ENCODE peak calls at places on chromosomes 7 and 10, in six cellular contexts. Q is H1, S is K562, D is fibroblast of lung, L is GM23248, N is mesendoderm. P is an unnamed sample.

GRCh38 chr10:104337527-104337984 is 709 bp downstream of the ITPRIP start:
- DNase-seq in Q (no peak), S (peak; percentile 52), D (no peak), L (peak; percentile 69), N (peak; percentile 80), P (no peak)

GRCh38 chr10:109018892-109019507 is 904.3 kb downstream of the XPNPEP1 start:
- DNase-seq in Q (no peak), S (no peak), D (peak; percentile 11), L (peak; percentile 65), N (no peak), P (no peak)

GRCh38 chr7:15839415-15840100 is 153.1 kb upstream of the MEOX2 start:
- DNase-seq in Q (peak; percentile 59), S (no peak), D (peak; percentile 39), L (peak; percentile 46), N (peak; percentile 92), P (no peak)

GRCh38 chr10:115845958-115846357 is 427.0 kb downstream of the GFRA1 start:
- DNase-seq in Q (no peak), S (no peak), D (peak; percentile 52), L (no peak), N (no peak), P (no peak)

GRCh38 chr10:103082683-103083082 is 110.4 kb downstream of the NT5C2 start:
- DNase-seq in Q (no peak), S (no peak), D (no peak), L (no peak), N (no peak), P (no peak)

GRCh38 chr7:90211391-90212148 is at the start of gene STEAP2:
- DNase-seq in Q (peak; percentile 90), S (peak; percentile 46), D (peak; percentile 92), L (peak; percentile 99), N (peak; percentile 98), P (no peak)

GRCh38 chr10:128863823-128864405 is 603.1 kb upstream of the MGMT start:
- DNase-seq in Q (peak; percentile 10), S (no peak), D (no peak), L (no peak), N (no peak), P (no peak)

GRCh38 chr10:67735430-67735829 is 39.4 kb upstream of the CTNNA3 start:
- DNase-seq in Q (no peak), S (no peak), D (no peak), L (no peak), N (no peak), P (no peak)

GRCh38 chr7:157493776-157494175 is 157.0 kb downstream of the DNAJB6 start:
- DNase-seq in Q (no peak), S (no peak), D (no peak), L (no peak), N (no peak), P (no peak)

GRCh38 chr10:29585488-29585976 is 49.2 kb downstream of the SVIL start:
- DNase-seq in Q (peak; percentile 62), S (no peak), D (no peak), L (peak; percentile 22), N (peak; percentile 57), P (no peak)

GRCh38 chr7:55485501-55486171 is 86.7 kb downstream of the VOPP1 start:
- DNase-seq in Q (no peak), S (no peak), D (no peak), L (no peak), N (no peak), P (no peak)

GRCh38 chr10:129394739-129395298 is 72.2 kb upstream of the MGMT start:
- DNase-seq in Q (no peak), S (no peak), D (no peak), L (no peak), N (no peak), P (no peak)

GRCh38 chr10:22652988-22653431 is 61.4 kb downstream of the PIP4K2A start:
- DNase-seq in Q (no peak), S (no peak), D (no peak), L (no peak), N (no peak), P (no peak)

GRCh38 chr10:76433161-76434005 is 1002.0 kb downstream of the LRMDA start:
- DNase-seq in Q (no peak), S (no peak), D (no peak), L (no peak), N (peak; percentile 97), P (no peak)

GRCh38 chr10:48613015-48613414 is 8.1 kb upstream of the ARHGAP22 start:
- DNase-seq in Q (no peak), S (no peak), D (no peak), L (peak; percentile 53), N (no peak), P (no peak)

GRCh38 chr10:88934900-88935672 is 17.5 kb downstream of the ACTA2 start:
- DNase-seq in Q (peak; percentile 66), S (peak; percentile 62), D (peak; percentile 89), L (peak; percentile 82), N (peak; percentile 92), P (peak; percentile 41)

GRCh38 chr7:127578036-127578684 is 7.2 kb downstream of the GCC1 start:
- DNase-seq in Q (no peak), S (peak; percentile 20), D (peak; percentile 56), L (peak; percentile 53), N (peak; percentile 33), P (no peak)

GRCh38 chr10:131041361-131041916 is 270.1 kb downstream of the TCERG1L start:
- DNase-seq in Q (no peak), S (no peak), D (no peak), L (no peak), N (no peak), P (no peak)

GRCh38 chr10:71236286-71236685 is 23.9 kb downstream of the UNC5B start:
- DNase-seq in Q (no peak), S (no peak), D (no peak), L (no peak), N (peak; percentile 45), P (no peak)

GRCh38 chr7:78863248-78863647 is 590.2 kb downstream of the MAGI2 start:
- DNase-seq in Q (no peak), S (no peak), D (peak; percentile 3), L (no peak), N (peak; percentile 16), P (no peak)

GRCh38 chr10:16843252-16843870 is 26.1 kb upstream of the RSU1 start:
- DNase-seq in Q (no peak), S (peak; percentile 67), D (peak; percentile 89), L (peak; percentile 89), N (peak; percentile 70), P (no peak)

GRCh38 chr7:22831602-22832001 is 9.0 kb upstream of the TOMM7 start:
- DNase-seq in Q (no peak), S (no peak), D (no peak), L (peak; percentile 20), N (no peak), P (no peak)

GRCh38 chr7:114519215-114519614 is 104.6 kb downstream of the FOXP2 start:
- DNase-seq in Q (no peak), S (no peak), D (no peak), L (no peak), N (no peak), P (no peak)

GRCh38 chr7:107661081-107661864 is 645 bp downstream of the SLC26A4 start:
- DNase-seq in Q (peak; percentile 76), S (no peak), D (peak; percentile 53), L (peak; percentile 74), N (peak; percentile 82), P (no peak)

GRCh38 chr7:152636436-152636835 is 39.5 kb downstream of the XRCC2 start:
- DNase-seq in Q (no peak), S (no peak), D (peak; percentile 5), L (no peak), N (no peak), P (no peak)

GRCh38 chr7:156116514-156116913 is 304.3 kb upstream of the SHH start:
- DNase-seq in Q (no peak), S (no peak), D (no peak), L (no peak), N (no peak), P (no peak)

GRCh38 chr7:156115582-156115981 is 303.3 kb upstream of the SHH start:
- DNase-seq in Q (no peak), S (no peak), D (no peak), L (no peak), N (no peak), P (no peak)

GRCh38 chr7:156117542-156118245 is 305.4 kb upstream of the SHH start:
- DNase-seq in Q (no peak), S (no peak), D (no peak), L (no peak), N (no peak), P (no peak)

GRCh38 chr7:156109988-156110387 is 297.7 kb upstream of the SHH start:
- DNase-seq in Q (no peak), S (no peak), D (no peak), L (no peak), N (no peak), P (no peak)

DNA sequence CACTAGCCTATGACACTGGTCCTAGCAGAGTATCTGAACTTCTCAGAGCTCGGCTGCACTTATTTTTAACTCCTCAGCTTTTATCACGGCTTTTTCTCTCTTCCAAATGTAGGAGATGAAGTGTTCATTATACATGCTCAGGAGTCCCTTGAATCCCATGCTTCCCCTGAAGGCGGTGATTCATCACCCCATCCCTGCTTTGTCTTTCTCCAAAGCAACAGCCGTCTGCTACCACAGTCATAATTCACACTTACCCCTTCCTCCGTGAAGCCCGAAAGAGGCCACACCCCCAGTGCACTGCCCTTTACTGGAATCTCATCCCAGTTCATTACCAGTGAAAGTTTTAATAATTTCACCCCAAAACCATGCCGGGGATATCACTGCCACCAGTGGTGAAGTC is 301.5 kb upstream of the SHH start:
- DNase-seq in Q (no peak), S (no peak), D (no peak), L (no peak), N (peak; percentile 3), P (no peak)
- H3K36me3 ChIP-seq in Q (no peaks in the 10 kb centered on the region), S (no peaks in the 10 kb centered on the region), D (no peaks in the 10 kb centered on the region), L (no peaks in the 10 kb centered on the region), N (no peaks in the 10 kb centered on the region), P (no peaks in the 10 kb centered on the region)

GRCh38 chr7:128923411-128923800 is 12.9 kb upstream of the KCP start:
- DNase-seq in Q (no peak), S (no peak), D (no peak), L (no peak), N (no peak), P (no peak)
- H3K4me2 ChIP-seq in Q (no peak overlapping the region), S (no peak overlapping the region), D (no peak overlapping the region), L (no peak overlapping the region), N (no peak overlapping the region), P (no peak overlapping the region)

DNA sequence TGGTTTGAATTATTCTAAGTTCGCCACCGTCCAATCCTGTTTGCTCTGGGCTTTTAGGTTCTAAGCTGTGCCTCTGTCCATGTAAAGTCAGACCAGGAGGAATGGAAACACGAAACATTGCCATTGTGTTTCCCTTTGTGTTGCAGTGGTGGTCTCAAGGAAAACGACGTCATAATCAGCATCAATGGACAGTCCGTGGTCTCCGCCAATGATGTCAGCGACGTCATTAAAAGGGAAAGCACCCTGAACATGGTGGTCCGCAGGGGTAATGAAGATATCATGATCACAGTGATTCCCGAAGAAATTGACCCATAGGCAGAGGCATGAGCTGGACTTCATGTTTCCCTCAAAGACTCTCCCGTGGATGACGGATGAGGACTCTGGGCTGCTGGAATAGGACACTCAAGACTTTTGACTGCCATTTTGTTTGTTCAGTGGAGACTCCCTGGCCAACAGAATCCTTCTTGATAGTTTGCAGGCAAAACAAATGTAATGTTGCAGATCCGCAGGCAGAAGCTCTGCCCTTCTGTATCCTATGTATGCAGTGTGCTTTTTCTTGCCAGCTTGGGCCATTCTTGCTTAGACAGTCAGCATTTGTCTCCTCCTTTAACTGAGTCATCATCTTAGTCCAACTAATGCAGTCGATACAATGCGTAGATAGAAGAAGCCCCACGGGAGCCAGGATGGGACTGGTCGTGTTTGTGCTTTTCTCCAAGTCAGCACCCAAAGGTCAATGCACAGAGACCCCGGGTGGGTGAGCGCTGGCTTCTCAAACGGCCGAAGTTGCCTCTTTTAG is 46.3 kb upstream of the DMBT1 start:
- DNase-seq in Q (no peak), S (no peak), D (no peak), L (peak; percentile 52), N (no peak), P (no peak)
- H3K27ac ChIP-seq in Q (no peak overlapping the region), S (no peak overlapping the region), D (no peak overlapping the region), L (no peak overlapping the region), N (no peak overlapping the region), P (no peak overlapping the region)

GRCh38 chr7:129875160-129875559 is 77.6 kb downstream of the UBE2H start:
- DNase-seq in Q (no peak), S (no peak), D (no peak), L (no peak), N (peak; percentile 12), P (no peak)
- H3K36me3 ChIP-seq in Q (no peaks in the 10 kb centered on the region), S (no peaks in the 10 kb centered on the region), D (peaks cover 2% of the 10 kb centered on the region), L (peaks cover 28% of the 10 kb centered on the region), N (no peaks in the 10 kb centered on the region), P (peaks cover 8% of the 10 kb centered on the region)

P was measured in keratinocyte.